ENCODE peak calls at places on chromosome 5, in five cellular contexts. One of them, this sample, is unnamed.

GRCh38 chr5:150901446-150901845 is 3.3 kb downstream of the ZNF300 start:
- DNase-seq in EL: no peak
- DNase-seq in iris pigment epithelial cell: no peak
- DNase-seq in activated CD8-positive, alpha-beta memory T cell treated with anti-CD3 and anti-CD28 coated beads for 24 hours: no peak
- DNase-seq in NCI-H187: no peak
- DNase-seq in this sample: no peak

GRCh38 chr5:173204185-173204979 is 30.6 kb downstream of the NKX2-5 start:
- DNase-seq in NCI-H187: no peak
- DNase-seq in iris pigment epithelial cell: peak
- DNase-seq in EL: peak
- DNase-seq in activated CD8-positive, alpha-beta memory T cell treated with anti-CD3 and anti-CD28 coated beads for 24 hours: no peak
- DNase-seq in this sample: peak

GRCh38 chr5:171617787-171618690 is 167.6 kb upstream of the SMIM23 start:
- DNase-seq in NCI-H187: no peak
- DNase-seq in iris pigment epithelial cell: no peak
- DNase-seq in EL: no peak
- DNase-seq in activated CD8-positive, alpha-beta memory T cell treated with anti-CD3 and anti-CD28 coated beads for 24 hours: no peak
- DNase-seq in this sample: no peak

GRCh38 chr5:126680215-126680817 is 79.6 kb downstream of the PHAX start:
- DNase-seq in activated CD8-positive, alpha-beta memory T cell treated with anti-CD3 and anti-CD28 coated beads for 24 hours: no peak
- DNase-seq in iris pigment epithelial cell: peak
- DNase-seq in NCI-H187: no peak
- DNase-seq in EL: peak
- DNase-seq in this sample: peak

GRCh38 chr5:92403308-92403707 is 1020.2 kb upstream of the ARRDC3 start:
- DNase-seq in NCI-H187: peak
- DNase-seq in EL: no peak
- DNase-seq in iris pigment epithelial cell: no peak
- DNase-seq in activated CD8-positive, alpha-beta memory T cell treated with anti-CD3 and anti-CD28 coated beads for 24 hours: no peak
- DNase-seq in this sample: no peak

GRCh38 chr5:179160584-179160983 is 100.4 kb downstream of the ZNF354C start:
- DNase-seq in EL: peak
- DNase-seq in iris pigment epithelial cell: no peak
- DNase-seq in activated CD8-positive, alpha-beta memory T cell treated with anti-CD3 and anti-CD28 coated beads for 24 hours: no peak
- DNase-seq in NCI-H187: no peak
- DNase-seq in this sample: no peak

GRCh38 chr5:126351138-126351537 is 72.1 kb upstream of the GRAMD2B start:
- DNase-seq in EL: peak
- DNase-seq in activated CD8-positive, alpha-beta memory T cell treated with anti-CD3 and anti-CD28 coated beads for 24 hours: no peak
- DNase-seq in iris pigment epithelial cell: peak
- DNase-seq in NCI-H187: no peak
- DNase-seq in this sample: peak

GRCh38 chr5:180869587-180869986 is 8.5 kb upstream of the ZFP62 start:
- DNase-seq in iris pigment epithelial cell: no peak
- DNase-seq in EL: no peak
- DNase-seq in activated CD8-positive, alpha-beta memory T cell treated with anti-CD3 and anti-CD28 coated beads for 24 hours: no peak
- DNase-seq in NCI-H187: no peak
- DNase-seq in this sample: no peak

GRCh38 chr5:53109041-53109435 is 519 bp downstream of the MOCS2 start:
- DNase-seq in NCI-H187: no peak
- DNase-seq in activated CD8-positive, alpha-beta memory T cell treated with anti-CD3 and anti-CD28 coated beads for 24 hours: no peak
- DNase-seq in iris pigment epithelial cell: peak
- DNase-seq in EL: no peak
- DNase-seq in this sample: no peak

GRCh38 chr5:62920856-62921255 is 342.2 kb downstream of the LRRC70 start:
- DNase-seq in iris pigment epithelial cell: peak
- DNase-seq in EL: no peak
- DNase-seq in activated CD8-positive, alpha-beta memory T cell treated with anti-CD3 and anti-CD28 coated beads for 24 hours: no peak
- DNase-seq in NCI-H187: no peak
- DNase-seq in this sample: no peak

GRCh38 chr5:133338504-133339355 is 273.6 kb downstream of the FSTL4 start:
- DNase-seq in activated CD8-positive, alpha-beta memory T cell treated with anti-CD3 and anti-CD28 coated beads for 24 hours: no peak
- DNase-seq in iris pigment epithelial cell: no peak
- DNase-seq in NCI-H187: no peak
- DNase-seq in EL: no peak
- DNase-seq in this sample: no peak

GRCh38 chr5:54904425-54904824 is 81.0 kb downstream of the ESM1 start:
- DNase-seq in NCI-H187: no peak
- DNase-seq in iris pigment epithelial cell: peak
- DNase-seq in activated CD8-positive, alpha-beta memory T cell treated with anti-CD3 and anti-CD28 coated beads for 24 hours: no peak
- DNase-seq in EL: peak
- DNase-seq in this sample: peak

GRCh38 chr5:172005708-172006377 is 595 bp downstream of the FBXW11 start:
- DNase-seq in activated CD8-positive, alpha-beta memory T cell treated with anti-CD3 and anti-CD28 coated beads for 24 hours: peak
- DNase-seq in EL: peak
- DNase-seq in iris pigment epithelial cell: no peak
- DNase-seq in NCI-H187: peak
- DNase-seq in this sample: peak

GRCh38 chr5:179716286-179716685 is 16.3 kb upstream of the MAML1 start:
- DNase-seq in activated CD8-positive, alpha-beta memory T cell treated with anti-CD3 and anti-CD28 coated beads for 24 hours: no peak
- DNase-seq in NCI-H187: no peak
- DNase-seq in iris pigment epithelial cell: no peak
- DNase-seq in EL: peak
- DNase-seq in this sample: no peak

GRCh38 chr5:141783599-141784296 is 94.5 kb downstream of the PCDH1 start:
- DNase-seq in activated CD8-positive, alpha-beta memory T cell treated with anti-CD3 and anti-CD28 coated beads for 24 hours: no peak
- DNase-seq in EL: no peak
- DNase-seq in NCI-H187: peak
- DNase-seq in iris pigment epithelial cell: no peak
- DNase-seq in this sample: peak

GRCh38 chr5:64165500-64166200 is at the start of gene RNF180:
- DNase-seq in activated CD8-positive, alpha-beta memory T cell treated with anti-CD3 and anti-CD28 coated beads for 24 hours: no peak
- DNase-seq in iris pigment epithelial cell: peak
- DNase-seq in NCI-H187: no peak
- DNase-seq in EL: peak
- DNase-seq in this sample: no peak

GRCh38 chr5:159821541-159821940 is 94.7 kb upstream of the ADRA1B start:
- DNase-seq in iris pigment epithelial cell: no peak
- DNase-seq in activated CD8-positive, alpha-beta memory T cell treated with anti-CD3 and anti-CD28 coated beads for 24 hours: no peak
- DNase-seq in EL: no peak
- DNase-seq in NCI-H187: no peak
- DNase-seq in this sample: no peak

GRCh38 chr5:173412566-173412965 is 84.4 kb upstream of the STC2 start:
- DNase-seq in EL: peak
- DNase-seq in NCI-H187: no peak
- DNase-seq in activated CD8-positive, alpha-beta memory T cell treated with anti-CD3 and anti-CD28 coated beads for 24 hours: no peak
- DNase-seq in iris pigment epithelial cell: no peak
- DNase-seq in this sample: no peak

GRCh38 chr5:76771705-76772405 is 47.0 kb upstream of the F2RL1 start:
- DNase-seq in EL: no peak
- DNase-seq in iris pigment epithelial cell: peak
- DNase-seq in activated CD8-positive, alpha-beta memory T cell treated with anti-CD3 and anti-CD28 coated beads for 24 hours: no peak
- DNase-seq in NCI-H187: no peak
- DNase-seq in this sample: no peak

GRCh38 chr5:71537681-71538080 is 49.5 kb upstream of the MCCC2 start:
- DNase-seq in activated CD8-positive, alpha-beta memory T cell treated with anti-CD3 and anti-CD28 coated beads for 24 hours: no peak
- DNase-seq in EL: no peak
- DNase-seq in iris pigment epithelial cell: peak
- DNase-seq in NCI-H187: no peak
- DNase-seq in this sample: no peak

GRCh38 chr5:145776886-145777285 is 58.3 kb downstream of the PRELID2 start:
- DNase-seq in EL: peak
- DNase-seq in iris pigment epithelial cell: peak
- DNase-seq in activated CD8-positive, alpha-beta memory T cell treated with anti-CD3 and anti-CD28 coated beads for 24 hours: no peak
- DNase-seq in NCI-H187: no peak
- DNase-seq in this sample: peak

GRCh38 chr5:122743231-122743630 is 31.6 kb upstream of the SNX2 start:
- DNase-seq in EL: no peak
- DNase-seq in activated CD8-positive, alpha-beta memory T cell treated with anti-CD3 and anti-CD28 coated beads for 24 hours: no peak
- DNase-seq in NCI-H187: no peak
- DNase-seq in iris pigment epithelial cell: no peak
- DNase-seq in this sample: no peak

GRCh38 chr5:55406292-55406691 is 98.5 kb downstream of the MTREX start:
- DNase-seq in activated CD8-positive, alpha-beta memory T cell treated with anti-CD3 and anti-CD28 coated beads for 24 hours: no peak
- DNase-seq in NCI-H187: no peak
- DNase-seq in iris pigment epithelial cell: no peak
- DNase-seq in EL: no peak
- DNase-seq in this sample: no peak

GRCh38 chr5:61635271-61635670 is 303.2 kb downstream of the ZSWIM6 start:
- DNase-seq in iris pigment epithelial cell: no peak
- DNase-seq in activated CD8-positive, alpha-beta memory T cell treated with anti-CD3 and anti-CD28 coated beads for 24 hours: no peak
- DNase-seq in EL: no peak
- DNase-seq in NCI-H187: no peak
- DNase-seq in this sample: no peak

GRCh38 chr5:125198270-125198974 is 452.0 kb upstream of the ZNF608 start:
- DNase-seq in NCI-H187: peak
- DNase-seq in iris pigment epithelial cell: peak
- DNase-seq in EL: peak
- DNase-seq in activated CD8-positive, alpha-beta memory T cell treated with anti-CD3 and anti-CD28 coated beads for 24 hours: no peak
- DNase-seq in this sample: peak

GRCh38 chr5:71384706-71385105 is 70.7 kb upstream of the BDP1 start:
- DNase-seq in iris pigment epithelial cell: no peak
- DNase-seq in NCI-H187: no peak
- DNase-seq in activated CD8-positive, alpha-beta memory T cell treated with anti-CD3 and anti-CD28 coated beads for 24 hours: no peak
- DNase-seq in EL: no peak
- DNase-seq in this sample: no peak

GRCh38 chr5:119187776-119188529 is 117.1 kb downstream of the DMXL1 start:
- DNase-seq in iris pigment epithelial cell: no peak
- DNase-seq in activated CD8-positive, alpha-beta memory T cell treated with anti-CD3 and anti-CD28 coated beads for 24 hours: no peak
- DNase-seq in NCI-H187: no peak
- DNase-seq in EL: no peak
- DNase-seq in this sample: no peak

GRCh38 chr5:34001231-34001935 is 6.5 kb downstream of the AMACR start:
- DNase-seq in NCI-H187: peak
- DNase-seq in EL: peak
- DNase-seq in iris pigment epithelial cell: peak
- DNase-seq in activated CD8-positive, alpha-beta memory T cell treated with anti-CD3 and anti-CD28 coated beads for 24 hours: no peak
- DNase-seq in this sample: no peak

GRCh38 chr5:140401362-140402257 is at the start of gene ANKHD1:
- DNase-seq in iris pigment epithelial cell: peak
- DNase-seq in activated CD8-positive, alpha-beta memory T cell treated with anti-CD3 and anti-CD28 coated beads for 24 hours: peak
- DNase-seq in EL: peak
- DNase-seq in NCI-H187: peak
- DNase-seq in this sample: peak

GRCh38 chr5:116415989-116416388 is 158.6 kb downstream of the SEMA6A start:
- DNase-seq in EL: no peak
- DNase-seq in activated CD8-positive, alpha-beta memory T cell treated with anti-CD3 and anti-CD28 coated beads for 24 hours: no peak
- DNase-seq in NCI-H187: no peak
- DNase-seq in iris pigment epithelial cell: no peak
- DNase-seq in this sample: no peak

GRCh38 chr5:139146809-139147742 is 51.1 kb downstream of the SIL1 start:
- DNase-seq in EL: no peak
- DNase-seq in NCI-H187: peak
- DNase-seq in iris pigment epithelial cell: no peak
- DNase-seq in activated CD8-positive, alpha-beta memory T cell treated with anti-CD3 and anti-CD28 coated beads for 24 hours: no peak
- DNase-seq in this sample: no peak

GRCh38 chr5:57834829-57835554 is 352.4 kb upstream of the ACTBL2 start:
- DNase-seq in iris pigment epithelial cell: peak
- DNase-seq in EL: peak
- DNase-seq in NCI-H187: peak
- DNase-seq in activated CD8-positive, alpha-beta memory T cell treated with anti-CD3 and anti-CD28 coated beads for 24 hours: no peak
- DNase-seq in this sample: no peak